ENCODE peak calls at places on chromosomes 16 and 17, in seven cellular contexts. X is effector CD8-positive, alpha-beta T cell; K is A549; A is GF-D8; R is kidney epithelial cell; F is activated CD8-positive, alpha-beta memory T cell treated with anti-CD3 and anti-CD28 coated beads for 4 hours; S is T-helper 2 cell. E is an unnamed sample.

GRCh38 chr17:77995146-77995852 is 36.8 kb downstream of the TNRC6C start:
- DNase-seq in X (no peak), K (no peak), A (no peak), R (no peak), F (no peak), S (no peak), E (no peak)

GRCh38 chr17:78237403-78238012 is 6.1 kb downstream of the TMEM235 start:
- DNase-seq in X (no peak), K (no peak), A (no peak), R (no peak), F (no peak), S (no peak), E (no peak)

GRCh38 chr16:9818702-9819101 is 363.5 kb downstream of the GRIN2A start:
- DNase-seq in X (no peak), K (no peak), A (no peak), R (no peak), F (no peak), S (no peak), E (no peak)

GRCh38 chr16:50444546-50444945 is 75.8 kb upstream of the BRD7 start:
- DNase-seq in X (no peak), K (no peak), A (no peak), R (no peak), F (no peak), S (no peak), E (no peak)

GRCh38 chr16:68354816-68355215 is 44.0 kb downstream of the PRMT7 start:
- DNase-seq in X (no peak), K (no peak), A (no peak), R (no peak), F (no peak), S (no peak), E (no peak)

GRCh38 chr16:50619702-50620491 is 61.2 kb downstream of the SNX20 start:
- DNase-seq in X (no peak), K (no peak), A (no peak), R (no peak), F (no peak), S (no peak), E (no peak)

GRCh38 chr16:66026211-66026610 is 340.3 kb upstream of the CDH5 start:
- DNase-seq in X (no peak), K (peak; percentile 5), A (no peak), R (no peak), F (no peak), S (no peak), E (no peak)

GRCh38 chr17:68972119-68972704 is 17.0 kb upstream of the ABCA8 start:
- DNase-seq in X (no peak), K (peak; percentile 20), A (no peak), R (no peak), F (no peak), S (no peak), E (no peak)

GRCh38 chr17:62859146-62859545 is 51.0 kb upstream of the MARCHF10 start:
- DNase-seq in X (no peak), K (no peak), A (no peak), R (no peak), F (no peak), S (no peak), E (no peak)

GRCh38 chr17:15377608-15378007 is 36.2 kb upstream of the TEKT3 start:
- DNase-seq in X (no peak), K (no peak), A (no peak), R (no peak), F (no peak), S (no peak), E (no peak)

GRCh38 chr17:16046966-16047365 is 47.3 kb downstream of the TTC19 start:
- DNase-seq in X (no peak), K (no peak), A (no peak), R (no peak), F (no peak), S (no peak), E (no peak)

GRCh38 chr16:56606688-56607618 is 1.4 kb upstream of the MT2A start:
- DNase-seq in X (no peak), K (peak; percentile 91), A (no peak), R (peak; percentile 98), F (no peak), S (no peak), E (no peak)

GRCh38 chr17:1882836-1883235 is 53.0 kb downstream of the RPA1 start:
- DNase-seq in X (no peak), K (peak; percentile 59), A (no peak), R (no peak), F (no peak), S (no peak), E (no peak)

GRCh38 chr16:88617268-88618031 is 20.9 kb upstream of the IL17C start:
- DNase-seq in X (no peak), K (no peak), A (no peak), R (no peak), F (no peak), S (no peak), E (no peak)

GRCh38 chr16:2159052-2159838 is 3.7 kb downstream of the TRAF7 start:
- DNase-seq in X (no peak), K (peak; percentile 57), A (no peak), R (no peak), F (no peak), S (no peak), E (no peak)

E was measured in stimulated activated CD8-positive, alpha-beta memory T cell treated with anti-CD3 and anti-CD28 coated beads, Interleukin-2, amount 100 ng/mL, for 1 hour.